ENCODE peak calls at places on chromosomes 3 and 15, in five cellular contexts. Q is prostate gland, P is right atrium auricular region, N is cardiac fibroblast, Y is MM.1S. F is an unnamed sample.

GRCh38 chr15:83118968-83119367 is 11.5 kb downstream of the TM6SF1 start:
- DNase-seq in N (no peak), Y (no peak), P (no peak), Q (no peak), F (no peak)

GRCh38 chr3:71585891-71586809 is 2.6 kb upstream of the FOXP1 start:
- DNase-seq in N (peak; percentile 76), P (no peak), Y (peak; percentile 28), Q (peak; percentile 29), F (peak; percentile 74)

GRCh38 chr3:53171109-53171453 is 10.1 kb downstream of the PRKCD start:
- DNase-seq in N (no peak), P (no peak), Q (no peak), Y (no peak), F (no peak)

GRCh38 chr15:23565395-23566069 is at the start of gene MKRN3:
- DNase-seq in N (peak; percentile 59), P (no peak), Q (no peak), Y (no peak), F (peak; percentile 78)

GRCh38 chr3:39911465-39912309 is 102.3 kb downstream of the MYRIP start:
- DNase-seq in P (no peak), N (peak; percentile 18), Y (no peak), Q (no peak), F (peak; percentile 83)

GRCh38 chr15:78055923-78056713 is 21.4 kb downstream of the TBC1D2B start:
- DNase-seq in Y (no peak), P (no peak), Q (no peak), N (peak; percentile 48), F (no peak)

GRCh38 chr3:149547954-149548728 is 73.6 kb downstream of the TM4SF4 start:
- DNase-seq in Q (peak; percentile 41), Y (no peak), N (peak; percentile 90), P (no peak), F (peak; percentile 94)

GRCh38 chr15:55587321-55588069 is 650 bp downstream of the PYGO1 start:
- DNase-seq in N (peak; percentile 60), Y (peak; percentile 35), Q (no peak), P (no peak), F (peak; percentile 68)

GRCh38 chr3:45246236-45246635 is 20.1 kb upstream of the TMEM158 start:
- DNase-seq in Y (no peak), P (no peak), Q (no peak), N (no peak), F (no peak)

GRCh38 chr3:53161820-53162671 is 1.0 kb downstream of the PRKCD start:
- DNase-seq in N (peak; percentile 37), Q (no peak), P (no peak), Y (peak; percentile 35), F (peak; percentile 11)

GRCh38 chr15:85412956-85413854 is 32.8 kb downstream of the AKAP13 start:
- DNase-seq in Y (peak; percentile 92), N (peak; percentile 97), P (peak; percentile 84), Q (peak; percentile 30), F (peak; percentile 94)

GRCh38 chr15:29612096-29612495 is 210.2 kb downstream of the TJP1 start:
- DNase-seq in P (no peak), Q (no peak), N (peak; percentile 96), Y (no peak), F (peak; percentile 90)

GRCh38 chr15:100713163-100713867 is 110.9 kb downstream of the ASB7 start:
- DNase-seq in Y (no peak), N (peak; percentile 83), Q (peak; percentile 78), P (peak; percentile 53), F (peak; percentile 65)

GRCh38 chr15:101451192-101451799 is 38.2 kb downstream of the PCSK6 start:
- DNase-seq in Y (no peak), P (no peak), N (peak; percentile 34), Q (no peak), F (no peak)

GRCh38 chr3:169664034-169664820 is 715 bp upstream of the MECOM start:
- DNase-seq in Y (no peak), N (no peak), P (no peak), Q (no peak), F (peak; percentile 13)

GRCh38 chr15:39345176-39345575 is 235.7 kb upstream of the THBS1 start:
- DNase-seq in N (no peak), P (no peak), Y (no peak), Q (no peak), F (no peak)

GRCh38 chr3:126938520-126939346 is 44.2 kb upstream of the PLXNA1 start:
- DNase-seq in Y (no peak), P (no peak), Q (no peak), N (no peak), F (no peak)

GRCh38 chr3:187015903-187016638 is 85.7 kb downstream of the ST6GAL1 start:
- DNase-seq in P (peak; percentile 55), N (no peak), Q (no peak), Y (no peak), F (no peak)

GRCh38 chr15:38536201-38536676 is 28.4 kb downstream of the RASGRP1 start:
- DNase-seq in N (peak; percentile 94), Q (no peak), P (peak; percentile 65), Y (no peak), F (peak; percentile 55)

GRCh38 chr3:124229407-124229806 is 237.5 kb upstream of the ROPN1 start:
- DNase-seq in Y (no peak), P (no peak), Q (no peak), N (peak; percentile 22), F (no peak)

GRCh38 chr15:28107111-28107893 is 8.2 kb upstream of the OCA2 start:
- DNase-seq in N (peak; percentile 34), Q (no peak), Y (no peak), P (no peak), F (peak; percentile 41)

GRCh38 chr3:177336841-177337430 is 139.7 kb upstream of the TBL1XR1 start:
- DNase-seq in P (no peak), Y (no peak), Q (no peak), N (peak; percentile 51), F (peak; percentile 34)

GRCh38 chr15:76177491-76178040 is 117.8 kb downstream of the TMEM266 start:
- DNase-seq in N (peak; percentile 66), P (no peak), Q (no peak), Y (no peak), F (no peak)

GRCh38 chr3:62373215-62373614 is at the start of gene FEZF2:
- DNase-seq in Y (no peak), N (no peak), P (no peak), Q (no peak), F (no peak)

GRCh38 chr3:62374375-62374876 is 1.1 kb upstream of the FEZF2 start:
- DNase-seq in P (no peak), Q (no peak), Y (no peak), N (peak; percentile 51), F (peak; percentile 33)

GRCh38 chr3:62375655-62376054 is 2.3 kb upstream of the FEZF2 start:
- DNase-seq in N (no peak), Y (no peak), P (no peak), Q (no peak), F (no peak)

GRCh38 chr3:62372621-62373041 is 719 bp downstream of the FEZF2 start:
- DNase-seq in Y (no peak), P (no peak), Q (no peak), N (no peak), F (no peak)

DNA sequence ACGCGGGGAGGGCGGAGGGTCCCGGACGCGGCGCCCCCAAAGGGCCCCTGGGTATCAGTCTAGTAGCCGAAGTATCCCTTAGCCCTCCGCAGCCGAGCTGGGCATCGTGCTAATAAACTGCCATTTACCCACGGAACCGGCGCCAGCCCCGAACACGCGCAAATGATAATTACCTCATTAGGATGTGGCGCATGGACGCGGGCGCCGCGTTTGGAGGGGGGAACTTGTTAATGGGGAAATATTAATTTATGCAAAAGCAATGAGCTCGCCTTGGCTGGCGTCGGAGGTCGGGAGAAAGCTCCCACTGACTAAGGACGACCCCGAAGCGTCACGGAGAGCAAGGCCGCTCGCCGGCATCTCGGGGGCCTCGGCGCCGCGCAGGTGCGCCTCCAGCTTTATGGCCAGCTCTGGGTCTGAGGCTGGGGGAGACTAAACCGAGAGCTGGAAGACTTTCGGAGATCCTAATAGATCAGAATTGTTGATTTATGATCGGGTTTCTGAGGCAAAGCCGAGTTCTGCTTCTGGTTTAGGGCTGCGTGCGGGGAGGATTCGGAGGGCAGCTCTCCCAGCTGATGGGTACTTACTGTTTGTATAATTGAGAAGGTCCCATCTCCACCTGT is 474 bp upstream of the FEZF2 start:
- DNase-seq in Q (no peak), P (no peak), N (no peak), Y (no peak), F (no peak)
- H3K4me3 ChIP-seq in Q (no peak overlapping the region), P (peak overlapping the region; percentile 16), N (no peak overlapping the region), Y (no peak overlapping the region), F (no peak overlapping the region)

GRCh38 chr3:68017069-68017468 is 362.7 kb upstream of the SUCLG2 start:
- DNase-seq in P (no peak), Y (peak; percentile 24), N (no peak), Q (no peak), F (no peak)
- TF ChIP-seq CTCF in P (no peak), Y (peak; percentile 34), N (no peak), Q (no peak), F (peak; percentile 4)

GRCh38 chr3:50504681-50505080 is 1.2 kb upstream of the CACNA2D2 start:
- DNase-seq in Q (no peak), Y (no peak), N (no peak), P (no peak), F (no peak)

GRCh38 chr3:50502584-50503423 is 630 bp downstream of the CACNA2D2 start:
- DNase-seq in N (no peak), P (no peak), Y (no peak), Q (no peak), F (no peak)

GRCh38 chr3:50503947-50504346 is 513 bp upstream of the CACNA2D2 start:
- DNase-seq in Q (no peak), N (no peak), Y (no peak), P (no peak), F (no peak)

GRCh38 chr3:50503504-50503903 is at the start of gene CACNA2D2:
- DNase-seq in Q (peak; percentile 68), Y (peak; percentile 37), P (no peak), N (no peak), F (no peak)

DNA sequence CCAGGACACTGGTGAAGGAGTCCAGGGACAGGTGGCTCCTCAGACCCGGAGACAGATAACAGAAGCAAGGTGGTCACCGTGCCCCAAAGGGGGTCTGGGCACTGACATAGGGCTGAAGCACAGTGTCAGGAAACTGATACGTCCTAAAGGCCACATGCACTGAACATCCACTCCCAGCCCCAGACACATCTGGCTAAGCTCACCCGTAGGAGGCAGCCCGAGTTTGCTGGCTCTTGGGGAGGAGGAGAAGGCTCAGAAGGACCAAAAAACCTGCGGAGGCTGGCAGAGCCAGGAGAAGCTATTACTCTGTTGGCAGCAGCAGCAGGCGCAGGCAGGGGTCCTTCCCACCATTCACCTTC is 1.2 kb downstream of the CACNA2D2 start:
- DNase-seq in N (no peak), P (no peak), Y (no peak), Q (no peak), F (no peak)
- H3K4me3 ChIP-seq in N (no peak overlapping the region), P (peak overlapping the region; percentile 66), Y (no peak overlapping the region), Q (no peak overlapping the region), F (no peak overlapping the region)

DNA sequence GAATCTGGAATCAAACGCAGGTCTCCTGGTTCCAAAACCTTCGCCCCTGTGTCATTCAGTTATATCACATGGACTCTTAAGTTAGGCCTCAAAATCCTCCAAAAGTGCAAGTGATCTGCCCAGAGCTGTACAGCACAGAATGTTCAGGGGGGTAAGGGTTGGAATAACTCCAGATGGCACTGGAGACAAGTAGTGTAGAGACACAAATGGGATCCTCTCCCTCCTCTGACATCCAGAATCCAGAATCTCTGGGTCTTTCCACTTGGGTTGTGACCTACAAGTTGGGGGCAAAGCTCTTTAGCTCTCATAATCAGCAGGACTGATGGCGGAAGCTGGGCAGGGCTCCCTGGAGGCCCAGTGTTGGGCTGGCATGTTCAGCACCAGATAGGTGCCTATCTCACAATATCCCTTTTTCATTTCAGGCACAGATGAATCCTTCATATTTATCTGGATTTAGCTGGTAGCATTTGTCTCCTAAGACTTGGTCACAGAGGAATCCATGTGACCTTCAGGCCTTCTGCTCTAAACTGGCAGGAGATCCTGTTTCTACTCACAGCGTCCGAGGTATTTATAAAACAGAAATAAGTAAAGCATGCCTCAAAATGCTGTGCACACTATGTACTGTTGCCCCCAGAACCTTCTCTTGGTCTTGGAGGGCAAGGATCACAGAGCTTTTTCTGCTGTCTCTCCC is 15.4 kb downstream of the ABHD2 start:
- DNase-seq in Q (no peak), P (no peak), N (no peak), Y (no peak), F (no peak)
- TF ChIP-seq CTCF in Q (no peak), P (no peak), N (no peak), Y (no peak), F (no peak)